ENCODE peak calls at places on chromosomes 1 and 21, in five cellular contexts. G is left ventricle myocardium inferior, T is ovary, J is neural progenitor cell, K is cardiac muscle cell. L is an unnamed sample. For H3K9me3, the result is how much of the 10 kb centered on the place peaks cover.

GRCh38 chr1:67551375-67551774 is 121.2 kb upstream of the SERBP1 start:
- DNase-seq in K (no peak), T (no peak), G (no peak), J (no peak), L (no peak)

GRCh38 chr1:7471836-7472235 is 299.3 kb upstream of the VAMP3 start:
- DNase-seq in J (no peak), G (no peak), K (no peak), T (no peak), L (no peak)

GRCh38 chr1:5751833-5752714 is 240.2 kb downstream of the NPHP4 start:
- DNase-seq in T (no peak), J (peak), G (no peak), K (peak), L (peak)

GRCh38 chr1:39220900-39221870 is 16.7 kb downstream of the MACF1 start:
- DNase-seq in J (no peak), T (no peak), K (no peak), G (no peak), L (no peak)

GRCh38 chr1:235612761-235613160 is 36.8 kb downstream of the GNG4 start:
- DNase-seq in K (no peak), J (no peak), G (no peak), T (no peak), L (no peak)

GRCh38 chr1:206693029-206693428 is 8.3 kb downstream of the MAPKAPK2 start:
- DNase-seq in T (peak), K (peak), J (no peak), G (peak), L (peak)

GRCh38 chr1:239909894-239910293 is 181.8 kb upstream of the FMN2 start:
- DNase-seq in G (no peak), J (peak), T (no peak), K (no peak), L (no peak)

GRCh38 chr1:6033986-6034749 is 11.5 kb upstream of the KCNAB2 start:
- DNase-seq in K (peak), G (peak), T (no peak), J (peak), L (no peak)

GRCh38 chr1:219927956-219928790 is at the start of gene SLC30A10:
- DNase-seq in K (peak), J (peak), T (no peak), G (no peak), L (no peak)

GRCh38 chr1:154420172-154420571 is 15.0 kb downstream of the IL6R start:
- DNase-seq in K (no peak), J (no peak), T (peak), G (peak), L (peak)

GRCh38 chr1:8864713-8865397 is 13.6 kb downstream of the ENO1 start:
- DNase-seq in G (no peak), J (no peak), T (no peak), K (no peak), L (no peak)

GRCh38 chr1:153597206-153597605 is 15.7 kb downstream of the S100A16 start:
- DNase-seq in G (no peak), J (no peak), K (no peak), T (no peak), L (no peak)

GRCh38 chr21:43266534-43266933 is 97.7 kb downstream of the CRYAA start:
- DNase-seq in T (no peak), J (no peak), K (no peak), G (no peak), L (no peak)

GRCh38 chr1:75083848-75084514 is 50.2 kb upstream of the LHX8 start:
- DNase-seq in J (no peak), T (no peak), G (no peak), K (no peak), L (no peak)

GRCh38 chr1:109050228-109050995 is 8.5 kb upstream of the WDR47 start:
- DNase-seq in T (no peak), K (no peak), G (no peak), J (no peak), L (no peak)

GRCh38 chr1:46487818-46488218 is 1.8 kb upstream of the DMBX1 start:
- DNase-seq in K (peak), J (peak), G (no peak), T (no peak), L (no peak)

GRCh38 chr1:244361764-244362473 is 89.8 kb downstream of the ADSS2 start:
- DNase-seq in G (no peak), J (peak), K (peak), T (no peak), L (no peak)

GRCh38 chr21:14617836-14618235 is 71.7 kb upstream of the SAMSN1 start:
- DNase-seq in T (no peak), K (no peak), J (no peak), G (no peak), L (no peak)

GRCh38 chr1:199041173-199041914 is 402.5 kb downstream of the PTPRC start:
- DNase-seq in J (no peak), G (no peak), T (no peak), K (no peak), L (no peak)

GRCh38 chr1:90730247-90731022 is 13.3 kb upstream of the BARHL2 start:
- DNase-seq in J (peak), K (no peak), G (no peak), T (no peak), L (no peak)

GRCh38 chr1:24721533-24721932 is 23.7 kb upstream of the CLIC4 start:
- DNase-seq in K (no peak), J (no peak), G (no peak), T (no peak), L (no peak)

GRCh38 chr1:13590486-13590885 is 6.9 kb downstream of the PDPN start:
- DNase-seq in K (no peak), J (no peak), G (no peak), T (no peak), L (peak)

GRCh38 chr1:87712261-87712674 is 383.6 kb downstream of the LMO4 start:
- DNase-seq in T (no peak), J (no peak), G (no peak), K (no peak), L (no peak)

GRCh38 chr1:211939876-211940468 is 95.4 kb downstream of the INTS7 start:
- DNase-seq in K (no peak), G (no peak), T (no peak), J (no peak), L (no peak)

GRCh38 chr1:155954645-155955044 is 13.2 kb downstream of the RXFP4 start:
- DNase-seq in K (no peak), G (no peak), J (no peak), T (no peak), L (no peak)

GRCh38 chr1:37776946-37777516 is 12.1 kb upstream of the EPHA10 start:
- DNase-seq in G (no peak), J (no peak), K (no peak), T (no peak), L (no peak)

GRCh38 chr1:236502579-236502971 is 21.2 kb upstream of the LGALS8 start:
- DNase-seq in J (no peak), G (no peak), K (no peak), T (no peak), L (no peak)

GRCh38 chr1:77545970-77546369 is 136.5 kb downstream of the ZZZ3 start:
- DNase-seq in T (no peak), G (no peak), K (no peak), J (no peak), L (no peak)

GRCh38 chr1:196680107-196680506 is 28.3 kb downstream of the CFH start:
- DNase-seq in J (no peak), T (no peak), G (no peak), K (no peak), L (no peak)

GRCh38 chr1:11948822-11949458 is 14.4 kb downstream of the PLOD1 start:
- DNase-seq in T (no peak), J (no peak), K (no peak), G (no peak), L (no peak)

GRCh38 chr1:26788836-26789611 is 1.3 kb downstream of the PIGV start:
- DNase-seq in T (peak), K (peak), J (peak), G (peak), L (peak)

GRCh38 chr1:157114183-157115121 is 14.8 kb upstream of the ETV3L start:
- DNase-seq in T (no peak), J (no peak), K (no peak), G (no peak), L (no peak)

GRCh38 chr1:227766653-227767277 is 31.5 kb downstream of the SNAP47 start:
- DNase-seq in G (no peak), J (no peak), T (no peak), K (no peak), L (no peak)

GRCh38 chr1:25565188-25565591 is 21.8 kb downstream of the LDLRAP1 start:
- DNase-seq in G (no peak), K (no peak), J (no peak), T (no peak), L (no peak)

GRCh38 chr21:43277481-43278351 is 108.9 kb downstream of the CRYAA start:
- DNase-seq in G (peak), T (peak), K (peak), J (peak), L (no peak)

GRCh38 chr1:206674745-206675175 is 9.9 kb upstream of the MAPKAPK2 start:
- DNase-seq in T (peak), K (no peak), G (no peak), J (no peak), L (peak)

DNA sequence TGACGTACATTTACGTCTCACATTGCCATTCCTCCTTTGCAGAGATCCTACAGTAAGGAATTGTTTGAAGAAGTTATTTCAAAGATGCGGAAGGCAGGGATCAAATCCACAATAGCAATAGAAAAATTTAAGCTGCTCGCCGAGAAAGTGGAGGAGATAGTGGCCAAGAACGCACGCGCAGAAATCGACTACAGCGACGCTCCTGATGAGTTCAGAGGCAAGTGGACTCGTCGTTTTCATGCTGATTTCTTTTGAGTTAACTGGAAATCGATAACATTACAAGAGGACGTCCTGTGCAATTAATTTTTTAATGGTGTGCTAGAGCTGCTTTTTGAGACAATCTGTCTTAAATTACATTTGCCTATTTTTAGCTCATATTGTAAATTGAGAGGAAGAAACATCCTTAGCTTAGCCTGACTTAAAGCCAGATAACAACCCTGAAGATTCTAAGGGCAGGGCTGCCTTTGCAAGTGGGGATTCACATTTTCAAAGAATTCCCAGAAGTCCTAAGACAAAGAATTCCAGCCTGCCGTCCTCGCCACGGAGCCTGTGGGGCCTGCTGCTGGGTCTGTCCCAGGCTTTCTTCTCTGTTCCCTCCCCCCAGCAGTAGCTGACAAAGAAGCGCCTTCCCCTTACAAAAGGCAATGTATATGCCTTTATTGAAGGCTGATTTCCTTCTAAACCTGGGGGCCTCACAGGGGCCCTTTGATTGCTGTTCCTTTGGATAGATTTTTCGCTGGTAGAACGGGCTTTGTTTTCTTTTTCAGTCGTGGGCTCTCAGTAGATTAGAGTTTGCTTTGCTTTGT is 31.6 kb upstream of the KIF1B start:
- DNase-seq in J (peak), T (no peak), K (no peak), G (no peak), L (no peak)
- H3K27ac ChIP-seq in J (peak), T (no peak), K (peak), G (no peak), L (no peak)

GRCh38 chr1:190479537-190479936 is 1.9 kb upstream of the BRINP3 start:
- DNase-seq in G (no peak), T (no peak), K (peak), J (peak), L (no peak)

GRCh38 chr1:190478193-190479007 is 736 bp upstream of the BRINP3 start:
- DNase-seq in T (no peak), G (no peak), K (peak), J (peak), L (no peak)

GRCh38 chr1:190477687-190478192 is at the start of gene BRINP3:
- DNase-seq in K (no peak), J (no peak), T (no peak), G (no peak), L (no peak)

GRCh38 chr1:190475394-190476250 is 2.0 kb downstream of the BRINP3 start:
- DNase-seq in K (peak), T (no peak), J (peak), G (no peak), L (no peak)

DNA sequence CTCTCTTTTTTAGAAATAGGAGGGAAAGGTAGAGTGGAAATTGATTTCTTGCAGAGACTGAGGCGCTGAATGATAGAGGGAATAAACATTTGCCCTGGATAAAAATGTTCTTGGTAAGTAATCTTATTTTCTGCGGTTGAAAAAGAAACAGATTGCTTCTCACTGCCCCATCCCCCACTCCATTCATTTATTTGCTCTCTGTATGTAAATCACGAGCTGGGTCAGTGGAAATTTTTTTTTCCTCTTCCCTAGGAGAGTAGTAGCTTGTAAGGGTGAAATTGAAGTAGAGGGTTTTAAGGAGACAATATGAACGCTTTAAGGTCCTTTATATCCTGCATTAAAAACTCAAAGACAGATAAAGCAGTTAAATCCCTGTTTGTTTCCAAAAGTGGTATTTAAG is 1.4 kb upstream of the BRINP3 start:
- DNase-seq in T (no peak), K (peak), J (peak), G (no peak), L (no peak)
- H3K4me3 ChIP-seq in T (peak), K (peak), J (peak), G (peak), L (no peak)

GRCh38 chr21:19832551-19832950 is 1165.7 kb upstream of the NCAM2 start:
- DNase-seq in T (no peak), K (no peak), J (no peak), G (no peak), L (no peak)
- H3K9me3 ChIP-seq in T (under half), K (under half), J (under half), G (under half), L (under half)

DNA sequence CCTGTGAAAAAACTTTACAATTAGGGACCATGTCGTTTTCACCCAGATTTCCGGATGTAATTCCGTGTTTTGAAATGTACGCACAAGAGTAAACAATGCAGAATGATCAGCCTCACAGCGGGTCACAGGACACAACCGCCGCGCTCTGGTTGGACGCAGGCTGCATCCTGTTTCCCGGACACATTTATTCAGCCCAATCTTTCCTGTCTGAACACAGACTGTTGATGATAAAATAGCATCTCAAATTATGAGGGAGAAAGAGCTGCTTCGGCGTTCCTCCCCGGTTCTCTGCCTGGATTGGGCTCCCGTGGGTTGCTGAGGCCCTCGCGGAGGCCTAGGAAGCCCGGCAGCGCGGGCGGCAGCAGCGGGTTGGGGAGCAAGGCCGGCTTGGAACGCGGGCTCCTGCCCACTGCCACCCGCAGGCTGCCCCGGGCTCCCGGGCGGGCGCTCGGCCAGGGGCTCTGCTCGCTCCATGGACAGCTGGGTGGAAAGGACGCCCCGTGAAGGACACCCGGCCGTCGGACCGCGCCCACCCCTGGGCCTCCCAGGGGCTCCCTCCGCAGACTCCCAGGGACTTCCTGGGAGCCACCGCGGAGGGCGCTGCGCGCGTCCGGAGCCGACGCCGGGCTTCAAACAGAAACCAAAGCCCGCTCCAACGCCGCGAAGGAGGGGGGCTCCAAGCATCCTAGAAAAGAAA is 122.4 kb downstream of the ESRRG start:
- DNase-seq in J (peak), T (peak), G (peak), K (peak), L (peak)
- H3K27ac ChIP-seq in J (peak), T (peak), G (peak), K (peak), L (peak)

DNA sequence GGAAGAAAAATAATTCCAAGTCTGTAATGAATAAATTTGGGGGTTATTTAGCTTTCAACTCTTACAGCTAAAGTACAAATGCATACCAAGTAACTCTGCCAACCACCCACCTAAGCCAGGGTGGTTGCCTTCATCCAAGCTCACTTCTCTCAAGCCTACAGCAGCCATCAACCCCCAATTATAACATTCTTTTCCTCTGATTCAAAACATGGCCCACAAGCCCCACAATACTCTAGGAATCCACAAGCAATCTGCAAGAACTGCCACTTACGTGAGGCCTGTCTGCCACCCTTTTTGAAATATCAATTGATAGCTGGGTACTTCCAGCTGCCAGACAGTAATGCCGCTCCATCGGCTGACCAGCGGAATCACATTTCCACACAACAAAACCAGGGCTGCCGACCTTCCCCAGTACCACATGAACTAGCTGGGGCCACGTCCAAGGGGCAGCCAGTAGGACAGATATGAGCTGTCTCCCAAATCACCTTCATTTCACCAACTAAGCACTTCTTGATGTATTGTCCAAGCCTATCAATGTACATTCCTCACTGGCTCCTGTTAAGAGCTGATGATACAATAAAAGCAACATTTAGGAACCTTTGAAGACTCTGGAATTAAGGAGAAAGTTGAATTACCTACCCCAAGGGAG is 3.2 kb downstream of the LBR start:
- DNase-seq in K (peak), G (no peak), J (no peak), T (no peak), L (no peak)
- H3K4me3 ChIP-seq in K (no peak), G (no peak), J (peak), T (no peak), L (peak)

GRCh38 chr1:2079396-2080085 is 29.3 kb downstream of the PRKCZ start:
- DNase-seq in T (no peak), K (no peak), J (no peak), G (no peak), L (no peak)
- H3K9me3 ChIP-seq in T (under half), K (under half), J (under half), G (under half), L (under half)

L was measured in tibial artery.